ENCODE peak calls at places on chromosome 1, in four cellular contexts. I, T, F and Z are unnamed samples.

GRCh38 chr1:214676747-214677146 is 73.8 kb downstream of the CENPF start:
- DNase-seq in I (no peak), T (no peak), F (no peak), Z (no peak)

GRCh38 chr1:118335372-118335771 is 150.3 kb upstream of the SPAG17 start:
- DNase-seq in I (no peak), T (no peak), F (no peak), Z (peak)

GRCh38 chr1:61641578-61642336 is 83.2 kb downstream of the TM2D1 start:
- DNase-seq in I (peak), T (peak), F (peak), Z (peak)

GRCh38 chr1:108692724-108693655 is 880 bp downstream of the PRPF38B start:
- DNase-seq in I (peak), T (peak), F (peak), Z (peak)

GRCh38 chr1:21822349-21822748 is 10.3 kb downstream of the LDLRAD2 start:
- DNase-seq in I (no peak), T (no peak), F (no peak), Z (no peak)

GRCh38 chr1:53736290-53736689 is 2.7 kb downstream of the GLIS1 start:
- DNase-seq in I (no peak), T (no peak), F (no peak), Z (no peak)

GRCh38 chr1:113396585-113396984 is 6.3 kb downstream of the MAGI3 start:
- DNase-seq in I (no peak), T (no peak), F (no peak), Z (no peak)

GRCh38 chr1:236111527-236112331 is 30.6 kb upstream of the GPR137B start:
- DNase-seq in I (no peak), T (no peak), F (no peak), Z (no peak)

GRCh38 chr1:234437423-234438171 is 41.4 kb downstream of the TARBP1 start:
- DNase-seq in I (peak), T (peak), F (no peak), Z (no peak)

GRCh38 chr1:21492171-21492625 is 17.0 kb upstream of the ALPL start:
- DNase-seq in I (no peak), T (no peak), F (no peak), Z (no peak)

GRCh38 chr1:8169364-8170058 is 143.4 kb upstream of the ERRFI1 start:
- DNase-seq in I (peak), T (peak), F (peak), Z (peak)

GRCh38 chr1:160376525-160377131 is 9.8 kb downstream of the NHLH1 start:
- DNase-seq in I (no peak), T (no peak), F (peak), Z (no peak)

GRCh38 chr1:59150537-59151386 is 146.1 kb upstream of the FGGY start:
- DNase-seq in I (peak), T (no peak), F (peak), Z (no peak)
- TF ChIP-seq POLR2AphosphoS5 in I (peak), T (peak), F (peak), Z (no peak)

GRCh38 chr1:225335098-225335795 is 92.6 kb downstream of the LBR start:
- DNase-seq in I (no peak), T (no peak), F (no peak), Z (no peak)
- TF ChIP-seq POLR2A in I (no peak), T (no peak), F (no peak), Z (no peak)

GRCh38 chr1:10398278-10398733 is 558 bp upstream of the PGD start:
- DNase-seq in I (no peak), T (no peak), F (no peak), Z (no peak)

GRCh38 chr1:10400013-10400412 is 1.1 kb downstream of the PGD start:
- DNase-seq in I (no peak), T (no peak), F (no peak), Z (no peak)

GRCh38 chr1:10398734-10399486 is at the start of gene PGD:
- DNase-seq in I (peak), T (peak), F (peak), Z (peak)

GRCh38 chr1:10401281-10401680 is 2.4 kb downstream of the PGD start:
- DNase-seq in I (no peak), T (no peak), F (no peak), Z (no peak)

GRCh38 chr1:10399487-10399917 is 638 bp downstream of the PGD start:
- DNase-seq in I (no peak), T (peak), F (no peak), Z (no peak)
- TF ChIP-seq POLR2AphosphoS5 in I (no peak), T (no peak), F (no peak), Z (no peak)

DNA sequence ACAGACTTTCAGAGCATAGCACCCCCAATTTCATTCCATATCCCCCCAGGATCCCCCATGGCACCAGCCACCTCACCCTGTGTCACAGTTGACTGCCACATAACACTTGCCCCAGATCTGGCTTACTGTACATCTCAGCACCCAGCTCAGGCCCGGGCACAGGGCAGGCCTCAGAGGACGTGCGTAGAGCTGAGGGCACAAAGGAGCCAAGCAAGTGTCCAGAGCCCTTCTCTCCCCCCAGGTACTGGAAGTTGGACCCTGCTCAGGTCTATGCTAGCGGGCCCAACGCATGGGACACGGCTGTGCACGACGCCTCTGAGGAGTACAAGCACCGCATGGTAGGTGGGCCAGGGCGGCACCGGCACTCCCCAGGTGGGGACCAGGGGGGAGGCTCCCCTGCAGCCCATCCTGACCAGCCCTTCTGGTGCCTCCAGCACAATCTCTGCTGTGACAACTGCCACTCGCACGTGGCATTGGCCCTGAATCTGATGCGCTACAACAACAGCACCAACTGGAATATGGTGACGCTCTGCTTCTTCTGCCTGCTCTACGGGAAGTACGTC is 8.0 kb upstream of the SYTL1 start:
- DNase-seq in I (no peak), T (no peak), F (no peak), Z (no peak)
- TF ChIP-seq POLR2A in I (no peak), T (no peak), F (no peak), Z (no peak)